ENCODE peak calls at places on chromosome 17, in six cellular contexts. N is BE2C, B is NCI-H2029 treated with DMSO at 0.1 percent for 48 hours, P is ascending aorta, Z is ELF-1, L is GM18507. U is an unnamed sample.
A peak's percentile ranks its signal among the peaks of the same experiment; 100 is the strongest.

GRCh38 chr17:5526821-5527598 is 40.6 kb downstream of the MIS12 start:
- DNase-seq in N (peak; percentile 78), B (no peak), P (peak; percentile 76), Z (peak; percentile 79), L (no peak), U (peak; percentile 98)

GRCh38 chr17:49861150-49861884 is 13.4 kb upstream of the TAC4 start:
- DNase-seq in N (peak; percentile 45), B (peak; percentile 5), P (no peak), Z (peak; percentile 68), L (peak; percentile 43), U (peak; percentile 62)

GRCh38 chr17:63274156-63274555 is 171.9 kb downstream of the CYB561 start:
- DNase-seq in N (no peak), B (no peak), P (no peak), Z (no peak), L (no peak), U (no peak)

GRCh38 chr17:44008205-44008909 is 3.9 kb downstream of the NAGS start:
- DNase-seq in N (no peak), B (no peak), P (no peak), Z (peak; percentile 11), L (no peak), U (no peak)

GRCh38 chr17:2693561-2694380 is 17.8 kb downstream of the CLUH start:
- DNase-seq in N (no peak), B (no peak), P (no peak), Z (no peak), L (no peak), U (no peak)

GRCh38 chr17:81160747-81161453 is 4.4 kb upstream of the PVALEF start:
- DNase-seq in N (peak; percentile 18), B (no peak), P (no peak), Z (no peak), L (no peak), U (peak; percentile 27)

GRCh38 chr17:76480676-76481075 is 13.3 kb downstream of the AANAT start:
- DNase-seq in N (no peak), B (no peak), P (no peak), Z (no peak), L (no peak), U (no peak)

GRCh38 chr17:73208139-73208827 is 15.4 kb downstream of the COG1 start:
- DNase-seq in N (no peak), B (no peak), P (no peak), Z (no peak), L (no peak), U (no peak)

GRCh38 chr17:28839221-28839620 is 3.4 kb downstream of the FAM222B start:
- DNase-seq in N (no peak), B (no peak), P (no peak), Z (no peak), L (no peak), U (peak; percentile 39)

GRCh38 chr17:82840431-82840831 is 609 bp upstream of the ZNF750 start:
- DNase-seq in N (no peak), B (no peak), P (no peak), Z (peak; percentile 58), L (no peak), U (no peak)

GRCh38 chr17:193841-194806 is 12.7 kb upstream of the DOC2B start:
- DNase-seq in N (no peak), B (no peak), P (no peak), Z (no peak), L (no peak), U (no peak)

GRCh38 chr17:869067-869466 is 86.9 kb downstream of the MRM3 start:
- DNase-seq in N (no peak), B (no peak), P (peak; percentile 28), Z (peak; percentile 71), L (no peak), U (peak; percentile 20)